ENCODE peak calls at places on chromosomes 6 and 20, in seven cellular contexts. C is psoas muscle, R is tibial nerve, E is HL-60, L is dorsolateral prefrontal cortex, J is PC-9, Q is AG09319. K is an unnamed sample.

GRCh38 chr20:52425253-52425652 is 233.7 kb upstream of the ZFP64 start:
- DNase-seq in C (no peak), R (no peak), E (peak), L (no peak), J (no peak), Q (no peak), K (no peak)

GRCh38 chr6:109318328-109318876 is 63.9 kb downstream of the CD164 start:
- DNase-seq in C (no peak), R (peak), E (no peak), L (peak), J (no peak), Q (no peak), K (no peak)

GRCh38 chr6:103797738-103798137 is 1062.0 kb downstream of the HACE1 start:
- DNase-seq in C (no peak), R (no peak), E (no peak), L (no peak), J (no peak), Q (no peak), K (no peak)

GRCh38 chr20:18739785-18740184 is 73.8 kb upstream of the SCP2D1 start:
- DNase-seq in C (no peak), R (peak), E (no peak), L (no peak), J (no peak), Q (peak), K (no peak)

GRCh38 chr20:571754-572331 is 28.3 kb upstream of the CSNK2A1 start:
- DNase-seq in C (peak), R (peak), E (no peak), L (no peak), J (no peak), Q (no peak), K (peak)

GRCh38 chr6:168525926-168526630 is 85.1 kb downstream of the SMOC2 start:
- DNase-seq in C (no peak), R (no peak), E (no peak), L (no peak), J (no peak), Q (no peak), K (peak)

GRCh38 chr6:148521586-148521985 is 178.9 kb downstream of the SASH1 start:
- DNase-seq in C (no peak), R (no peak), E (no peak), L (no peak), J (no peak), Q (no peak), K (no peak)

GRCh38 chr6:36852481-36853147 is 13.4 kb upstream of the CPNE5 start:
- DNase-seq in C (peak), R (no peak), E (peak), L (no peak), J (peak), Q (no peak), K (no peak)

GRCh38 chr20:32605167-32605656 is 20.1 kb upstream of the NOL4L start:
- DNase-seq in C (no peak), R (peak), E (no peak), L (no peak), J (no peak), Q (no peak), K (no peak)

GRCh38 chr6:119566546-119567263 is 217.1 kb upstream of the MAN1A1 start:
- DNase-seq in C (no peak), R (no peak), E (no peak), L (no peak), J (no peak), Q (no peak), K (no peak)

GRCh38 chr6:17466707-17467106 is 73.3 kb downstream of the CAP2 start:
- DNase-seq in C (no peak), R (no peak), E (no peak), L (no peak), J (no peak), Q (no peak), K (no peak)

GRCh38 chr20:2133318-2134183 is 31.9 kb downstream of the STK35 start:
- DNase-seq in C (peak), R (peak), E (no peak), L (no peak), J (peak), Q (peak), K (no peak)

GRCh38 chr6:109172096-109172495 is 76.8 kb downstream of the CEP57L1 start:
- DNase-seq in C (no peak), R (no peak), E (no peak), L (no peak), J (peak), Q (no peak), K (no peak)

GRCh38 chr20:40434122-40434521 is 254.9 kb downstream of the MAFB start:
- DNase-seq in C (no peak), R (no peak), E (no peak), L (no peak), J (no peak), Q (no peak), K (no peak)

GRCh38 chr6:10759312-10759839 is 11.8 kb downstream of the TMEM14B start:
- DNase-seq in C (no peak), R (no peak), E (peak), L (no peak), J (peak), Q (peak), K (no peak)

GRCh38 chr6:12170351-12171079 is 119.6 kb upstream of the EDN1 start:
- DNase-seq in C (no peak), R (no peak), E (no peak), L (no peak), J (no peak), Q (peak), K (no peak)

GRCh38 chr6:148890605-148891004 is 143.8 kb downstream of the UST start:
- DNase-seq in C (no peak), R (no peak), E (no peak), L (no peak), J (no peak), Q (no peak), K (no peak)

GRCh38 chr6:113649276-113649675 is 207.9 kb upstream of the MARCKS start:
- DNase-seq in C (no peak), R (no peak), E (peak), L (no peak), J (no peak), Q (no peak), K (peak)

GRCh38 chr6:167811689-167812487 is 14.8 kb upstream of the AFDN start:
- DNase-seq in C (no peak), R (no peak), E (no peak), L (no peak), J (no peak), Q (no peak), K (no peak)

GRCh38 chr20:41110012-41110411 is 27.3 kb upstream of the PLCG1 start:
- DNase-seq in C (no peak), R (no peak), E (no peak), L (no peak), J (no peak), Q (no peak), K (no peak)

GRCh38 chr6:162151050-162151658 is 576.4 kb downstream of the PRKN start:
- DNase-seq in C (peak), R (no peak), E (no peak), L (no peak), J (no peak), Q (no peak), K (no peak)

GRCh38 chr20:53718622-53719021 is 125.0 kb upstream of the ZNF217 start:
- DNase-seq in C (no peak), R (no peak), E (no peak), L (no peak), J (no peak), Q (no peak), K (no peak)

GRCh38 chr20:59001068-59001448 is 6.0 kb downstream of the CTSZ start:
- DNase-seq in C (no peak), R (no peak), E (no peak), L (no peak), J (no peak), Q (no peak), K (no peak)

GRCh38 chr6:125759184-125759902 is 9.9 kb downstream of the HEY2 start:
- DNase-seq in C (no peak), R (no peak), E (no peak), L (no peak), J (no peak), Q (no peak), K (no peak)
- TF ChIP-seq CTCF in C (no peak), R (no peak), E (no peak), L (no peak), J (no peak), Q (no peak), K (no peak)

DNA sequence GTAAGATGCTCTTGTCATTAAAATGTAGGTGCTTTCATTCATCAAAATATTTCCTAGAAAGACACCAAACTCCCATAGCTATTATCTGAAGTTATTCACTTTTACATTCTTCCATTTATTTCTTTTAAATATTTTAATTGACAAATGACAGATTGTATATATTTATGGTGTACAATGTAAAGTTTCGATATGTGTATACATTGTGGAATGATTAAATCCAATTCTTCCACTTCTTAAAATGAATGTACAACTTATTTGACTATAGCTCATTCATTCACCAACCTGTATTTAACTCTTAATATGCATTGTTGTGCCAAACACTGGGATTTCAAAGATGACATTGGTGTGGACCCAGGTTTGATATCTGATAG is 41.0 kb downstream of the CCN2 start:
- DNase-seq in C (no peak), R (no peak), E (no peak), L (no peak), J (no peak), Q (no peak), K (no peak)
- TF ChIP-seq CTCF in C (no peak), R (no peak), E (no peak), L (no peak), J (peak), Q (no peak), K (no peak)

DNA sequence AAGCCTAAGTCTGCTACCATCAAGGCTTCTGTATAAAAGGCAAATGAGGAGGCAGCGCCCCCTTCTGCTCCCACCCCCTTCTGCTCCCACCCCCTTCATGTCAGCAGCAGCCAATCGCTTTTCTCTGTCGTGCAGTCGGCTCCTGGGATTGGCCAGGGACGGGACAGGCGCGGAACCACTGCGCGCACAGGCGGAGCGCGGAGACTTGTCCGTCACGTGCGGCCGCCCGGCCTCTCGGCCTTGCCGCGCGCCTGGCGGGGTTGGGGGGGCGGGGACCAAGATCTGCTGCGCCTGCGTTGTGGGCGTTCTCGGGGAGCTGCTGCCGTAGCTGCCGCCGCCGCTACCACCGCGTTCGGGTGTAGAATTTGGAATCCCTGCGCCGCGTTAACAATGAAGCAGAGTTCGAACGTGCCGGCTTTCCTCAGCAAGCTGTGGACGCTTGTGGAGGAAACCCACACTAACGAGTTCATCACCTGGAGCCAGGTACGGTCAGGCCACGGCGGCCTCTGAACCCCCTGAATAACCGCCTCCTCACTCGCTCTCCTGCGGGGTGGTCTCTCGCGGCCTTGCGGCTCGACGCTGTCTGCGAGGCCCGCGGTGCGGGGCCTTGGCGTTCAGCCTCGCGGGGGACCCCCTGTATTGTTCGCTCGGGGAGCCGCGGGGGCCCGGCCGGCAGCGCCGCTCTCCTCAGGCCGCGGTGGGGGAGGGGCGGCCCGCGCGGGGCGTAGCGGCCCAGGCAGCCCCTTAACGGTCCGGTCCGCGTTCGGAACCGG is at the start of gene HSF2:
- DNase-seq in C (peak), R (peak), E (peak), L (peak), J (peak), Q (peak), K (peak)
- TF ChIP-seq CTCF in C (peak), R (no peak), E (no peak), L (peak), J (peak), Q (peak), K (peak)

GRCh38 chr6:112270756-112271155 is 16.4 kb upstream of the LAMA4 start:
- DNase-seq in C (no peak), R (no peak), E (no peak), L (no peak), J (no peak), Q (no peak), K (no peak)

GRCh38 chr6:112268628-112269027 is 14.3 kb upstream of the LAMA4 start:
- DNase-seq in C (no peak), R (no peak), E (no peak), L (no peak), J (no peak), Q (no peak), K (no peak)

GRCh38 chr6:112269979-112270378 is 15.6 kb upstream of the LAMA4 start:
- DNase-seq in C (no peak), R (no peak), E (no peak), L (no peak), J (no peak), Q (no peak), K (no peak)

GRCh38 chr6:112268011-112268410 is 13.6 kb upstream of the LAMA4 start:
- DNase-seq in C (no peak), R (no peak), E (no peak), L (no peak), J (no peak), Q (no peak), K (no peak)

DNA sequence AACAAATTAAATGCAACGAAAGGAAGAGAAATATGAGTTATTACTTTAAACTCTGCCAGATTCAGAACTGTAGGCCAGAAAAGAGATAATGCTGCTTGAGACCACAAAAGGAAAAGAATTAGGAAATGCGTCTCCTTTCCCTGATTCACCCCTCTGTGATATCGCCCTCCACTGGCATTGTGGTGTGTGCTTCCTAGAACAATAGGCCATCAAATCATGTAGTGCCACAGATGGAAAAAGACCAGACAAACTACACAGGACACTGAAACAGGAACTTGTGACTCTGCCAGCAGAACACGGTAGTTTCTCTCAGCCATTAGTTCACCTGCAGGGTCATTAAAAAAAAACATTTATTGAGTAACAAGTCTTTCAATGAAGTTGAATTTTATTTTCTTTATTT is 14.8 kb upstream of the LAMA4 start:
- DNase-seq in C (no peak), R (no peak), E (no peak), L (no peak), J (no peak), Q (no peak), K (no peak)
- TF ChIP-seq CTCF in C (peak), R (peak), E (no peak), L (no peak), J (peak), Q (peak), K (no peak)

GRCh38 chr6:45617441-45617840 is 239.7 kb upstream of the SUPT3H start:
- DNase-seq in C (no peak), R (no peak), E (no peak), L (no peak), J (no peak), Q (no peak), K (no peak)
- TF ChIP-seq CTCF in C (no peak), R (no peak), E (no peak), L (no peak), J (no peak), Q (no peak), K (no peak)

DNA sequence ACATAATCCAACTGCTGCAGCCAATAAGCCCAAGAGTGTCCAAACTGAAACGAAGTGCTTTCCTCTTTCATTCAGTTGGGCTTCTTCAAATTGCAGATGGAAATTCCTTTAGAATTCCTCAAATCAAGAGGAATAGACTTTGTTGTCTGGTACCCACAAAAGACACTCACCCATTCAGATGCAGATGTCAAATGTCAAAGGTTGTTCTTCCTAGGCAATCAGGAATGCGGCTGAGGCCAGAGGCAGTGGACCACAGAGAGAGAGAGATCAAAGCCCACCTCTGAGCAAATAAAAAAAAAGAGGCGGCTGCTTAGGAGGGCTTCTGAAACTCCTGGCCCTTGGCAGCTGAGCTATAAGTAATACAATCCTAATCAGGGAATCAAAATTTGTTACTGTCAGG is 303.2 kb upstream of the GJE1 start:
- DNase-seq in C (no peak), R (no peak), E (no peak), L (no peak), J (no peak), Q (no peak), K (no peak)
- TF ChIP-seq CTCF in C (no peak), R (no peak), E (no peak), L (no peak), J (no peak), Q (no peak), K (no peak)

GRCh38 chr6:156779206-156780116 is 2.3 kb downstream of the ARID1B start:
- DNase-seq in C (peak), R (peak), E (peak), L (no peak), J (no peak), Q (no peak), K (peak)
- TF ChIP-seq CTCF in C (peak), R (peak), E (no peak), L (no peak), J (no peak), Q (no peak), K (no peak)

GRCh38 chr6:100663219-100663863 is 198.6 kb upstream of the SIM1 start:
- DNase-seq in C (no peak), R (no peak), E (no peak), L (no peak), J (peak), Q (peak), K (no peak)

GRCh38 chr6:100665041-100665380 is 200.3 kb upstream of the SIM1 start:
- DNase-seq in C (no peak), R (no peak), E (no peak), L (no peak), J (no peak), Q (no peak), K (no peak)

GRCh38 chr6:100658486-100658885 is 193.8 kb upstream of the SIM1 start:
- DNase-seq in C (no peak), R (no peak), E (no peak), L (no peak), J (no peak), Q (no peak), K (no peak)

GRCh38 chr6:100670056-100670455 is 205.3 kb upstream of the SIM1 start:
- DNase-seq in C (no peak), R (no peak), E (no peak), L (no peak), J (no peak), Q (no peak), K (no peak)

DNA sequence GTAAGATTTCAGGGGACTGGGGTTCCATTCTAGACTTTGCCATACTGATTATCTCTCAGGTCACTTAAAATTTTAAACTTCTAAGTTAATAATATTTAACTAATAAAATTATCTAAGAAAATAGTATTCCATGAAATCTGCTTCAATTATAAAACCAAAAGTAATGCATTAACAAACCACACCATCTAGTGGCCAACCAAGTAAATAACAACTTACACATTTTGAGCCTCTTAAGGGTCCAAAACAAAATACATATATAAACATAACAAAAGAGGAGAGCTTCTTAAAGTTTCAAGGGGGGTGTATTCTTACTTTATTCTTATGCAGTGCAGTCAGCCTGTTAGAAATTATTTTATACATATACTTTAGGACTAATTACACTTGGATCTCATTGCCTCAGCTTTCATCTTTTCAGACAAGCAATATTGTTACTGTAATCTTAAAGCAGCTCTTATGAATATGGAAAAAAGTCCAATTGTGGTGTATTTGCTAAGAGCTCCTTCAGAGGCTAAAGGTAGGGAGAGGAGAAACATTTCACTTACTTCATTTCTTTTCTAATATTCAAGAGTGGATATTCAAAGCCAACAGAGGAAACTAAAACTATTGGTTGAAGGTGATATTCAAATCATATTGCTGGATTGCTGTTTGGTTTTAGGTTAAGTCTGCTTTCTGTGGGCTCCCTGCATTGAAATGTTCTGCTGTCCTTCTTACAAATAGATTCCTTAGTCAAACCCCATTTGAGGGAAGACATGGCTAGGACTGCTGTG is 199.7 kb upstream of the SIM1 start:
- DNase-seq in C (no peak), R (peak), E (no peak), L (no peak), J (no peak), Q (peak), K (no peak)
- TF ChIP-seq CTCF in C (peak), R (peak), E (no peak), L (peak), J (peak), Q (peak), K (no peak)

GRCh38 chr20:50279988-50280850 is 89.6 kb downstream of the CEBPB start:
- DNase-seq in C (no peak), R (no peak), E (no peak), L (no peak), J (no peak), Q (no peak), K (no peak)

GRCh38 chr20:50277460-50278376 is 87.1 kb downstream of the CEBPB start:
- DNase-seq in C (no peak), R (no peak), E (no peak), L (no peak), J (no peak), Q (no peak), K (peak)

GRCh38 chr20:50278377-50278683 is 87.7 kb downstream of the CEBPB start:
- DNase-seq in C (no peak), R (no peak), E (no peak), L (no peak), J (no peak), Q (no peak), K (no peak)

GRCh38 chr20:50277064-50277415 is 86.4 kb downstream of the CEBPB start:
- DNase-seq in C (no peak), R (no peak), E (no peak), L (no peak), J (no peak), Q (no peak), K (no peak)

GRCh38 chr20:50278684-50279531 is 88.3 kb downstream of the CEBPB start:
- DNase-seq in C (peak), R (peak), E (no peak), L (no peak), J (peak), Q (no peak), K (peak)
- TF ChIP-seq CTCF in C (peak), R (peak), E (no peak), L (no peak), J (no peak), Q (peak), K (peak)

GRCh38 chr6:54252496-54252895 is 55.7 kb upstream of the TINAG start:
- DNase-seq in C (no peak), R (no peak), E (no peak), L (no peak), J (no peak), Q (no peak), K (no peak)

GRCh38 chr6:54252916-54253315 is 55.3 kb upstream of the TINAG start:
- DNase-seq in C (no peak), R (no peak), E (no peak), L (no peak), J (no peak), Q (no peak), K (no peak)

GRCh38 chr6:54254886-54255285 is 53.4 kb upstream of the TINAG start:
- DNase-seq in C (no peak), R (no peak), E (no peak), L (no peak), J (no peak), Q (no peak), K (no peak)

GRCh38 chr6:54260025-54260424 is 48.2 kb upstream of the TINAG start:
- DNase-seq in C (no peak), R (no peak), E (no peak), L (no peak), J (no peak), Q (no peak), K (no peak)

GRCh38 chr6:54255881-54256280 is 52.4 kb upstream of the TINAG start:
- DNase-seq in C (no peak), R (no peak), E (no peak), L (no peak), J (no peak), Q (no peak), K (no peak)
- TF ChIP-seq CTCF in C (no peak), R (no peak), E (no peak), L (no peak), J (no peak), Q (no peak), K (no peak)

K was measured in pancreas.